ENCODE peak calls at places on chromosomes 11 and 22, in ten cellular contexts. O is HFFc6; H is astrocyte of the spinal cord; G is epithelial cell of esophagus; M is cardiac muscle cell; Z is AG09319; A is CD4-positive, alpha-beta T cell; C is esophagus muscularis mucosa; X is kidney; K is PC-3. E is an unnamed sample.

GRCh38 chr11:133403900-133404299 is 128.4 kb downstream of the OPCML start:
- DNase-seq in O (no peak), H (no peak), G (peak), M (no peak), Z (no peak), A (no peak), C (peak), X (no peak), K (no peak), E (no peak)

GRCh38 chr11:111063711-111064110 is 181.8 kb upstream of the POU2AF2 start:
- DNase-seq in O (no peak), H (no peak), G (peak), M (peak), Z (no peak), A (no peak), C (no peak), X (no peak), K (peak), E (peak)

GRCh38 chr22:27534720-27535125 is 266.8 kb downstream of the MN1 start:
- DNase-seq in O (peak), H (no peak), G (peak), M (peak), Z (peak), A (no peak), C (no peak), X (no peak), K (no peak), E (peak)

GRCh38 chr22:37427128-37427710 is at the start of gene ELFN2:
- DNase-seq in O (no peak), H (peak), G (peak), M (peak), Z (no peak), A (no peak), C (no peak), X (peak), K (peak), E (no peak)

GRCh38 chr11:7639643-7640025 is 33.7 kb downstream of the CYB5R2 start:
- DNase-seq in O (no peak), H (no peak), G (no peak), M (no peak), Z (no peak), A (no peak), C (no peak), X (peak), K (no peak), E (peak)

GRCh38 chr22:29348956-29349355 is 33.5 kb upstream of the RASL10A start:
- DNase-seq in O (no peak), H (no peak), G (peak), M (no peak), Z (no peak), A (no peak), C (no peak), X (no peak), K (peak), E (peak)

GRCh38 chr22:28582806-28583205 is 96.8 kb downstream of the TTC28 start:
- DNase-seq in O (peak), H (peak), G (no peak), M (peak), Z (peak), A (no peak), C (no peak), X (no peak), K (peak), E (peak)

GRCh38 chr11:71115770-71116434 is 136.5 kb downstream of the SHANK2 start:
- DNase-seq in O (no peak), H (no peak), G (no peak), M (peak), Z (no peak), A (no peak), C (no peak), X (peak), K (no peak), E (no peak)

GRCh38 chr11:71456831-71457230 is 3.8 kb downstream of the NADSYN1 start:
- DNase-seq in O (no peak), H (no peak), G (no peak), M (no peak), Z (no peak), A (no peak), C (no peak), X (peak), K (no peak), E (no peak)

GRCh38 chr22:30386960-30387848 is at the start of gene RNF215:
- DNase-seq in O (peak), H (peak), G (peak), M (peak), Z (no peak), A (peak), C (peak), X (peak), K (peak), E (peak)

GRCh38 chr11:46342237-46342636 is 5.0 kb upstream of the DGKZ start:
- DNase-seq in O (no peak), H (no peak), G (no peak), M (peak), Z (no peak), A (peak), C (no peak), X (peak), K (no peak), E (no peak)

GRCh38 chr22:45112136-45112879 is 51.4 kb upstream of the NUP50 start:
- DNase-seq in O (peak), H (no peak), G (peak), M (peak), Z (no peak), A (no peak), C (no peak), X (no peak), K (peak), E (peak)

GRCh38 chr22:23251445-23252093 is 71.3 kb downstream of the BCR start:
- DNase-seq in O (peak), H (no peak), G (peak), M (no peak), Z (no peak), A (no peak), C (no peak), X (no peak), K (peak), E (peak)

GRCh38 chr22:32761251-32761903 is 40.1 kb upstream of the TIMP3 start:
- DNase-seq in O (peak), H (peak), G (peak), M (no peak), Z (no peak), A (no peak), C (no peak), X (peak), K (no peak), E (no peak)

GRCh38 chr11:70504246-70505020 is 106.1 kb downstream of the CTTN start:
- DNase-seq in O (no peak), H (no peak), G (no peak), M (no peak), Z (no peak), A (no peak), C (no peak), X (peak), K (no peak), E (no peak)

GRCh38 chr11:65491614-65492386 is 7.0 kb upstream of the MALAT1 start:
- DNase-seq in O (peak), H (peak), G (peak), M (peak), Z (peak), A (no peak), C (no peak), X (peak), K (peak), E (peak)

GRCh38 chr11:77187105-77187750 is 59.2 kb downstream of the MYO7A start:
- DNase-seq in O (no peak), H (no peak), G (no peak), M (no peak), Z (no peak), A (no peak), C (no peak), X (no peak), K (no peak), E (no peak)

GRCh38 chr11:35116245-35116644 is 22.7 kb upstream of the CD44 start:
- DNase-seq in O (no peak), H (no peak), G (peak), M (no peak), Z (no peak), A (no peak), C (no peak), X (no peak), K (peak), E (peak)

GRCh38 chr11:36300651-36301050 is 4.6 kb downstream of the PRR5L start:
- DNase-seq in O (no peak), H (peak), G (no peak), M (peak), Z (peak), A (no peak), C (peak), X (no peak), K (peak), E (peak)

GRCh38 chr11:123523539-123523938 is 93.5 kb downstream of the GRAMD1B start:
- DNase-seq in O (no peak), H (no peak), G (no peak), M (no peak), Z (no peak), A (no peak), C (no peak), X (no peak), K (no peak), E (no peak)

GRCh38 chr11:106397787-106398355 is 320.4 kb downstream of the AASDHPPT start:
- DNase-seq in O (no peak), H (no peak), G (no peak), M (no peak), Z (no peak), A (no peak), C (no peak), X (no peak), K (no peak), E (no peak)

GRCh38 chr22:46454910-46455269 is 82.5 kb downstream of the CELSR1 start:
- DNase-seq in O (peak), H (peak), G (peak), M (no peak), Z (no peak), A (no peak), C (no peak), X (no peak), K (peak), E (peak)

GRCh38 chr11:8531312-8531711 is 62.7 kb downstream of the STK33 start:
- DNase-seq in O (no peak), H (no peak), G (no peak), M (peak), Z (no peak), A (no peak), C (no peak), X (no peak), K (no peak), E (peak)

GRCh38 chr22:29457730-29458129 is 19.3 kb downstream of the RFPL1 start:
- DNase-seq in O (peak), H (peak), G (peak), M (peak), Z (no peak), A (no peak), C (no peak), X (no peak), K (peak), E (peak)

GRCh38 chr22:20571531-20572007 is 64.2 kb downstream of the MED15 start:
- DNase-seq in O (no peak), H (no peak), G (peak), M (peak), Z (no peak), A (peak), C (no peak), X (no peak), K (peak), E (peak)

GRCh38 chr11:62398011-62398994 is 20.5 kb upstream of the SCGB1A1 start:
- DNase-seq in O (peak), H (no peak), G (no peak), M (peak), Z (no peak), A (no peak), C (no peak), X (peak), K (no peak), E (no peak)

GRCh38 chr11:5224538-5225479 is 2.1 kb downstream of the HBB start:
- DNase-seq in O (no peak), H (no peak), G (no peak), M (no peak), Z (no peak), A (no peak), C (no peak), X (no peak), K (no peak), E (no peak)

GRCh38 chr11:83760942-83761341 is 474.8 kb upstream of the CCDC90B start:
- DNase-seq in O (no peak), H (no peak), G (no peak), M (no peak), Z (no peak), A (no peak), C (no peak), X (no peak), K (no peak), E (no peak)

DNA sequence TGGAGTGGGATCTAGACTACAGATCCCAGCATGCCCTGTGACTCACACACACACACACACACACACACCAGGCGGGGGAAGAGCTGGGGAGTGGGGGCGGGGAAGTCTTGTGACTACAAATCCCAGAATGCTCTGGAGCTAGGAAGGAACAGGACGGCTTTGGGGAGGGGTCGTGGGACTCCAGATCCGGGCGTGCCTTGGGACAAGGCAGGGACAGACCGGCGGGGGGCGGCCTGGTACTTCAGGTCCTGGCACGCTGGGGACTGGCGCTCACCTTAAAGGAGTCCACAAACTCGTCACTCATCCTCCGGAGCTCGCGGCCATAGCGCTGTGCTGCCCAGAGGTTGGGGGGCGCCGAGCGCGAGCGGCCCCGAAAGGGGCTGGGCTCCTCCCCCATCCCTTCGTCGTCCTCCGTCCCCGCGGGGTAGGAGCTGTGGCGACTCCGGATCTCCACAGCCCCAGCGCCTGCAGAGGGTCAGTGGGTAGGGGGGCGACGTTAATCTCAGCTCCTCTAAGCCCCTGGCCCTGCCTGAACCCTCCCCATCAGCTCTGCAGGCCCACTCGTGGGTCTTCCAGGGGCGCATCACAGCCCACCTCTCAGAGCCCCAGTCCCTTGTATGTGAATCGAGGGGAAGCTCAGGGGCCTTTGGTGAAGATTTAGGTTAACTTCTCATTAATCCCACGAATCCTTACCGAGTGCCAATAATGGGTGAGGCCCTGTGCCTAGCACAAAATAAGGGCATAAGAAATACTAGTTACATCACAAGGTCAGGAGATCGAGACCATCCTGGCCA is 12.9 kb downstream of the BAD start:
- DNase-seq in O (no peak), H (peak), G (peak), M (peak), Z (peak), A (peak), C (peak), X (peak), K (peak), E (peak)
- TF ChIP-seq CTCF in O (peak), H (no peak), G (peak), M (peak), Z (no peak), A (no peak), C (peak), X (no peak), K (no peak), E (no peak)

GRCh38 chr11:1949922-1950321 is 2.8 kb downstream of the MRPL23 start:
- DNase-seq in O (no peak), H (no peak), G (no peak), M (no peak), Z (no peak), A (no peak), C (no peak), X (no peak), K (no peak), E (no peak)

GRCh38 chr11:1949302-1949701 is 2.2 kb downstream of the MRPL23 start:
- DNase-seq in O (no peak), H (no peak), G (no peak), M (no peak), Z (no peak), A (no peak), C (no peak), X (no peak), K (no peak), E (no peak)

GRCh38 chr11:1948389-1948788 is 1.3 kb downstream of the MRPL23 start:
- DNase-seq in O (no peak), H (no peak), G (no peak), M (no peak), Z (no peak), A (no peak), C (no peak), X (no peak), K (no peak), E (no peak)

GRCh38 chr11:1952806-1953482 is 5.8 kb downstream of the MRPL23 start:
- DNase-seq in O (no peak), H (no peak), G (no peak), M (no peak), Z (no peak), A (no peak), C (no peak), X (no peak), K (no peak), E (no peak)

DNA sequence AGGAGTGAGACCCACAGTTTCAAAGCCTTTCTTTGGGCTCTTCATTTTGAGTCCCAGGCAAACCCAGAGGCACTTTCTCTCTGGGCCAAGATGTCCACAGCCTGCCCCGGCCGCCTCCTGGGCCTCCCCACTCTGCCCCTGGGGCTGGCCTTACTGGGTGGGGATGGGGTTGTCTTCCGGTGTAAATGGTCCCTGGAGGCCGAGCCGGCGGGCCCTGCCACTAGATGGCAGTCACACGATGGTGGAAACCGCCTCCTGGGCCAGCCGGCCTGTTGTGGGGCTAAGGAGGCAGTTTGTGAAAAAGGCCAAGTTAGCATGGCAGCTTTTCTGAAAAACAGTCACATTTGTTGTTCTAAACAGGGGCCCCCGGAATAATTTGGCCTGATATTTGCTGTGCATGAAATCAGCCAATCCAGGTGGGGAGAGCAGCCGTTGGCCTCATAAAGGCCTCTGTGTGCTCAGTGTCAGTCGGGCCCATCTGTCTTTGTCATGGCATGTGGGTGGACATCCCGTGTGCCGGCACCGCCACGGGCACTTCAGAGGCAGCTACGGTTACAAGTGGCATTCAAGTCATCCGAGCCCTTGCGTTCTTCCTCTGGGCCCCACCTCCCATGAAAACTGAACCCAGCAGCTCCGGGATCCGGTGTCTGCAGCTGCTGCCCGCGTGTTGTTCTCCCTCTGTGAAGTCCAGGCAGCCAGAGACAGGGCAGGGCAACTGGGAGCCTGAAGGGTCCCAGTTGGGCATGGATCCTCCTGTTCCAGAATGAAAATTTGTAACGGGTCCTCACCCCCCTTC is 6.6 kb downstream of the MRPL23 start:
- DNase-seq in O (no peak), H (no peak), G (no peak), M (peak), Z (no peak), A (no peak), C (no peak), X (peak), K (no peak), E (no peak)
- TF ChIP-seq CTCF in O (peak), H (no peak), G (no peak), M (no peak), Z (peak), A (no peak), C (peak), X (no peak), K (no peak), E (peak)

DNA sequence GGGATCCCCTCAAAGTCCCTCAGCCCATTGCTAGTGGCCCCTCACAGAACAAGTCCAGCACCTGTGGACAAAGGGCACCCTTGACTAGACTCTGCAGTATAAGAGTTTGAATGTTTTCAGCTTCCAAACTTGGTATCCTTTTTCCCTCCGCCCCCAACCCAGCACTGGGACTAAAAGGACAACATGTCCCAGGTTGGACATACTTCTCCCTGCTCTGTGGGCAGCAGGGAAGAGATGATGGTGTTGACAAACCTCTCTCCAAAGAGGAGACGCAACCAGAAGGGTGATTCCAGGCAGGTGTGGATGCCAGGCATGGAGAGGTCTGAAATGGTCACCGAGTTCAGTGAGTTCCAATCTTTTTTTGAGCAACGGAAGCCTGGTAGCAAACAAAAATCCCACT is 4.5 kb upstream of the MYOD1 start:
- DNase-seq in O (no peak), H (no peak), G (no peak), M (no peak), Z (no peak), A (no peak), C (no peak), X (no peak), K (no peak), E (no peak)
- TF ChIP-seq CTCF in O (no peak), H (no peak), G (no peak), M (no peak), Z (no peak), A (no peak), C (no peak), X (no peak), K (no peak), E (no peak)

GRCh38 chr11:2143652-2144548 is 4.7 kb upstream of the IGF2 start:
- DNase-seq in O (no peak), H (no peak), G (peak), M (no peak), Z (no peak), A (no peak), C (no peak), X (no peak), K (peak), E (no peak)
- TF ChIP-seq CTCF in O (peak), H (peak), G (peak), M (no peak), Z (no peak), A (no peak), C (no peak), X (no peak), K (no peak), E (no peak)

DNA sequence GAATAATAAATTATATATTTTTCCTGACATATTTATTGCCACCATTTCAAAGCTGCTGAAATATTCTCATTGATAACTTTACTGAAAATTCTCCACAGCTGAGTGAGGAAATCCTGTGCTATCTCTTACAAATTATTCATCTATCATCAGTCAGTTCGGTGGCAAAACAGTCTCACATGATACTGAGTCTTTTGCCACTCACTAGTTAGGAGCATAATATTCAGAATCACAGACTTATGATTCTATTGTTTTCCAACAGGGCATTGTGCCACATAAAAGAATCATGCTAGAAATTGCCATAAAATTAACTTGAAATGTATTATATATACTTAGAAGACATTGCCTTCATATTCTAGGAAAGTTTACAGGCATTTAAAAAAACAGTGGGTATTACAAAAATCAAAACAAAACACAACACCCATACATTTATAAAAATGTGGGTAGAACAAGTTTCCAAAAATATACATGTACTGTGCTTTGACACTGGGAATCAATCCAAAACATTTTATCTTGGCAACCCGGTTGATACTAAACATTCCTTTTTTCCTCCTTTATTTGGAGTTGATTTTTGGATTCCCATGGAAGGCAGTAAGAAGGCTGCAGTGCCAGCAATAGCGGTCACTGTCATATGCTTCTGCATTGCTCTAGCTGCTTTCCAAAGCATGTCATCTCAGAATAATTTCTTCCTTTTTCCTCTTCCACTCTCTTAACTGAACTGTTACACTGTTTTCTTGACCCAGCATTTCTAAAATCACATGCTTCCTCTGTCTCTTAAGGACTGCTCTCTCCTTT is 42.5 kb downstream of the ATG16L2 start:
- DNase-seq in O (peak), H (peak), G (no peak), M (peak), Z (no peak), A (no peak), C (no peak), X (no peak), K (no peak), E (no peak)
- TF ChIP-seq CTCF in O (no peak), H (no peak), G (peak), M (peak), Z (peak), A (no peak), C (no peak), X (no peak), K (no peak), E (no peak)